ENCODE peak calls at places on chromosomes 11 and 22, in eight cellular contexts. One of them, this sample, is unnamed.

GRCh38 chr11:65613091-65613928 is 711 bp downstream of the MAP3K11 start:
- DNase-seq in CD8-positive, alpha-beta memory T cell: no peak
- DNase-seq in right lobe of liver: peak; percentile 71
- DNase-seq in Karpas-422: peak; percentile 57
- DNase-seq in kidney: peak; percentile 91
- DNase-seq in Caco-2: no peak
- DNase-seq in tibial nerve: no peak
- DNase-seq in transverse colon: no peak
- DNase-seq in this sample: no peak

GRCh38 chr22:25176175-25176574 is 23.5 kb upstream of the CRYBB3 start:
- DNase-seq in CD8-positive, alpha-beta memory T cell: no peak
- DNase-seq in right lobe of liver: no peak
- DNase-seq in Karpas-422: no peak
- DNase-seq in kidney: no peak
- DNase-seq in Caco-2: no peak
- DNase-seq in tibial nerve: no peak
- DNase-seq in transverse colon: no peak
- DNase-seq in this sample: no peak

GRCh38 chr11:66192181-66192888 is 76.1 kb upstream of the RAB1B start:
- DNase-seq in CD8-positive, alpha-beta memory T cell: no peak
- DNase-seq in right lobe of liver: no peak
- DNase-seq in Karpas-422: no peak
- DNase-seq in kidney: no peak
- DNase-seq in Caco-2: peak; percentile 60
- DNase-seq in tibial nerve: no peak
- DNase-seq in transverse colon: no peak
- DNase-seq in this sample: no peak

GRCh38 chr11:44003736-44004451 is 43.9 kb upstream of the ACCSL start:
- DNase-seq in CD8-positive, alpha-beta memory T cell: no peak
- DNase-seq in right lobe of liver: no peak
- DNase-seq in Karpas-422: no peak
- DNase-seq in kidney: no peak
- DNase-seq in Caco-2: peak; percentile 17
- DNase-seq in tibial nerve: no peak
- DNase-seq in transverse colon: no peak
- DNase-seq in this sample: no peak

GRCh38 chr11:113985906-113986305 is 11.0 kb downstream of the HTR3A start:
- DNase-seq in CD8-positive, alpha-beta memory T cell: no peak
- DNase-seq in right lobe of liver: no peak
- DNase-seq in Karpas-422: no peak
- DNase-seq in kidney: no peak
- DNase-seq in Caco-2: no peak
- DNase-seq in tibial nerve: no peak
- DNase-seq in transverse colon: no peak
- DNase-seq in this sample: no peak

GRCh38 chr22:33919591-33920501 is at the start of gene LARGE1:
- DNase-seq in CD8-positive, alpha-beta memory T cell: no peak
- DNase-seq in right lobe of liver: peak; percentile 69
- DNase-seq in Karpas-422: no peak
- DNase-seq in kidney: peak; percentile 90
- DNase-seq in Caco-2: peak; percentile 33
- DNase-seq in tibial nerve: no peak
- DNase-seq in transverse colon: peak; percentile 67
- DNase-seq in this sample: no peak

GRCh38 chr22:22720201-22720723 is 75.8 kb downstream of the GGTLC2 start:
- DNase-seq in CD8-positive, alpha-beta memory T cell: peak; percentile 37
- DNase-seq in right lobe of liver: no peak
- DNase-seq in Karpas-422: peak; percentile 94
- DNase-seq in kidney: no peak
- DNase-seq in Caco-2: peak; percentile 54
- DNase-seq in tibial nerve: peak; percentile 11
- DNase-seq in transverse colon: peak; percentile 35
- DNase-seq in this sample: peak; percentile 51

GRCh38 chr22:17264321-17265052 is 45.3 kb upstream of the ADA2 start:
- DNase-seq in CD8-positive, alpha-beta memory T cell: no peak
- DNase-seq in right lobe of liver: no peak
- DNase-seq in Karpas-422: no peak
- DNase-seq in kidney: no peak
- DNase-seq in Caco-2: no peak
- DNase-seq in tibial nerve: no peak
- DNase-seq in transverse colon: no peak
- DNase-seq in this sample: no peak

GRCh38 chr11:12248330-12248729 is 129.0 kb upstream of the PARVA start:
- DNase-seq in CD8-positive, alpha-beta memory T cell: no peak
- DNase-seq in right lobe of liver: peak; percentile 82
- DNase-seq in Karpas-422: no peak
- DNase-seq in kidney: peak; percentile 96
- DNase-seq in Caco-2: peak; percentile 99
- DNase-seq in tibial nerve: peak; percentile 71
- DNase-seq in transverse colon: peak; percentile 92
- DNase-seq in this sample: no peak

GRCh38 chr11:209275-210121 is 2.0 kb downstream of the RIC8A start:
- DNase-seq in CD8-positive, alpha-beta memory T cell: no peak
- DNase-seq in right lobe of liver: no peak
- DNase-seq in Karpas-422: no peak
- DNase-seq in kidney: peak; percentile 84
- DNase-seq in Caco-2: no peak
- DNase-seq in tibial nerve: no peak
- DNase-seq in transverse colon: no peak
- DNase-seq in this sample: no peak
- H3K36me3 ChIP-seq in CD8-positive, alpha-beta memory T cell: peaks cover 65% of the 10 kb centered on the region
- H3K36me3 ChIP-seq in right lobe of liver: peaks cover 62% of the 10 kb centered on the region
- H3K36me3 ChIP-seq in Karpas-422: peaks cover 24% of the 10 kb centered on the region
- H3K36me3 ChIP-seq in kidney: peaks cover 48% of the 10 kb centered on the region
- H3K36me3 ChIP-seq in Caco-2: peaks cover 11% of the 10 kb centered on the region
- H3K36me3 ChIP-seq in tibial nerve: peaks cover 28% of the 10 kb centered on the region
- H3K36me3 ChIP-seq in transverse colon: no peaks in the 10 kb centered on the region
- H3K36me3 ChIP-seq in this sample: peaks cover 60% of the 10 kb centered on the region

DNA sequence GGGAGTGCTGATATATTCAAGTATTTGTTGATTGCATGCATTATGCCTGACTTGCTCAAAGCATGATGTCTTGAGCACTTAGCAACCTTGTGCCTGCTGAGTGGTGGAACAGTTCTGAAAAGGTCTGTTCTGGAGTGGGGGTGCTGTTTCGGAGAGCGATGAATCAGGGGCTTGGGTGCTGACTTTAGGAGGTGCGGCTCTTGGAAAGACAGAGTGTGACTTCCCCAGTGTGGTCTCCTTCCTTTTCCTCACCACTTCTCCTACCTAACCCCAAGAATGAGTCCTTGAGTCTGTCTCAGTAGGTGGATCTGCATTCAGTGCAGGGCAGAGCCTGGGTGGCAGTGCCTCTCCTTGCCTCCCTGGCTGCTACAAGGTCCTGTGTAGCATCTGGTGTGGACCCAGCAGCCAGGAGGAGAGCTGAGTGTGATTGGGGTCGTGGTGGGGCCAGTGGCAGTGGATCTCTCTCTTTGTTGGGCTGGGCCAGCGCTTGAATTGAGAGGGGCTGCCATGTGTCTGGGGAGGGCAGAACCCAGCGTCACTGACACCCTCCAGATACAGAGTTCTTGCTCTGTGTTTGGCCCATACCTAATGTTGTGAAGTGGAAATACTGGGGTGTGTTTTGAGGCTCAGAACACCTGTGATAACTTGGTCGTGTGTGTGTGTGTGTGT is 35.9 kb downstream of the ST3GAL4 start:
- DNase-seq in CD8-positive, alpha-beta memory T cell: no peak
- DNase-seq in right lobe of liver: no peak
- DNase-seq in Karpas-422: no peak
- DNase-seq in kidney: no peak
- DNase-seq in Caco-2: no peak
- DNase-seq in tibial nerve: no peak
- DNase-seq in transverse colon: no peak
- DNase-seq in this sample: no peak
- H3K36me3 ChIP-seq in CD8-positive, alpha-beta memory T cell: no peaks in the 10 kb centered on the region
- H3K36me3 ChIP-seq in right lobe of liver: no peaks in the 10 kb centered on the region
- H3K36me3 ChIP-seq in Karpas-422: no peaks in the 10 kb centered on the region
- H3K36me3 ChIP-seq in kidney: no peaks in the 10 kb centered on the region
- H3K36me3 ChIP-seq in Caco-2: no peaks in the 10 kb centered on the region
- H3K36me3 ChIP-seq in tibial nerve: no peaks in the 10 kb centered on the region
- H3K36me3 ChIP-seq in transverse colon: no peaks in the 10 kb centered on the region
- H3K36me3 ChIP-seq in this sample: no peaks in the 10 kb centered on the region

GRCh38 chr11:68166969-68167368 is 45.8 kb upstream of the CHKA start:
- DNase-seq in CD8-positive, alpha-beta memory T cell: no peak
- DNase-seq in right lobe of liver: no peak
- DNase-seq in Karpas-422: no peak
- DNase-seq in kidney: no peak
- DNase-seq in Caco-2: no peak
- DNase-seq in tibial nerve: no peak
- DNase-seq in transverse colon: no peak
- DNase-seq in this sample: no peak

GRCh38 chr11:68167474-68167873 is 45.6 kb downstream of the KMT5B start:
- DNase-seq in CD8-positive, alpha-beta memory T cell: no peak
- DNase-seq in right lobe of liver: no peak
- DNase-seq in Karpas-422: no peak
- DNase-seq in kidney: no peak
- DNase-seq in Caco-2: no peak
- DNase-seq in tibial nerve: no peak
- DNase-seq in transverse colon: no peak
- DNase-seq in this sample: no peak

GRCh38 chr11:68165601-68166000 is 44.4 kb upstream of the CHKA start:
- DNase-seq in CD8-positive, alpha-beta memory T cell: no peak
- DNase-seq in right lobe of liver: no peak
- DNase-seq in Karpas-422: no peak
- DNase-seq in kidney: no peak
- DNase-seq in Caco-2: no peak
- DNase-seq in tibial nerve: no peak
- DNase-seq in transverse colon: no peak
- DNase-seq in this sample: no peak

GRCh38 chr11:68169442-68169841 is 43.7 kb downstream of the KMT5B start:
- DNase-seq in CD8-positive, alpha-beta memory T cell: no peak
- DNase-seq in right lobe of liver: no peak
- DNase-seq in Karpas-422: no peak
- DNase-seq in kidney: no peak
- DNase-seq in Caco-2: no peak
- DNase-seq in tibial nerve: no peak
- DNase-seq in transverse colon: no peak
- DNase-seq in this sample: no peak

DNA sequence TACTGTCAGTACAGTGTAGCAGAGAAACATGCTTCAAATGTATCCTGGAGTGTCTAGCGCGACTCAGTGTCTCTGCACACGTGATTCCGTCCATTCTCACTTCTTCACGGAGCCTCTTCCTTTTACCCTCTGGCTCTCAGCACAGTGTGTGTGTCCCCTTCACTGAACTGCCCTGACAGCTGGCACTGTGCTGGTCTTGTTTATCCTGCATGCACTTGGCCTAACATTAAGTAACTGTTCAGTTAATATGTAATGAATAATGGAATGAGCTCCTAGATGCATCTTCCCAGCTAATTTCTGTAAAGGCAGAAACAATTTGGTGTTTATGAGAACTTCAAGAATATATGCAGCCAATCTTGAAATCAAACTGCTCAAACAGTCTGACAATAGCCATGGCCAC is 44.4 kb downstream of the KMT5B start:
- DNase-seq in CD8-positive, alpha-beta memory T cell: no peak
- DNase-seq in right lobe of liver: peak; percentile 75
- DNase-seq in Karpas-422: no peak
- DNase-seq in kidney: no peak
- DNase-seq in Caco-2: no peak
- DNase-seq in tibial nerve: no peak
- DNase-seq in transverse colon: no peak
- DNase-seq in this sample: no peak
- H3K36me3 ChIP-seq in CD8-positive, alpha-beta memory T cell: peaks cover 60% of the 10 kb centered on the region
- H3K36me3 ChIP-seq in right lobe of liver: peaks cover 55% of the 10 kb centered on the region
- H3K36me3 ChIP-seq in Karpas-422: peaks cover 33% of the 10 kb centered on the region
- H3K36me3 ChIP-seq in kidney: peaks cover 21% of the 10 kb centered on the region
- H3K36me3 ChIP-seq in Caco-2: peaks cover 20% of the 10 kb centered on the region
- H3K36me3 ChIP-seq in tibial nerve: peaks cover 50% of the 10 kb centered on the region
- H3K36me3 ChIP-seq in transverse colon: no peaks in the 10 kb centered on the region
- H3K36me3 ChIP-seq in this sample: peaks cover 67% of the 10 kb centered on the region

GRCh38 chr11:17366491-17366890 is 14.9 kb downstream of the NCR3LG1 start:
- DNase-seq in CD8-positive, alpha-beta memory T cell: no peak
- DNase-seq in right lobe of liver: no peak
- DNase-seq in Karpas-422: no peak
- DNase-seq in kidney: no peak
- DNase-seq in Caco-2: no peak
- DNase-seq in tibial nerve: no peak
- DNase-seq in transverse colon: no peak
- DNase-seq in this sample: no peak

GRCh38 chr11:17371614-17372013 is 16.8 kb downstream of the KCNJ11 start:
- DNase-seq in CD8-positive, alpha-beta memory T cell: no peak
- DNase-seq in right lobe of liver: no peak
- DNase-seq in Karpas-422: no peak
- DNase-seq in kidney: no peak
- DNase-seq in Caco-2: no peak
- DNase-seq in tibial nerve: no peak
- DNase-seq in transverse colon: no peak
- DNase-seq in this sample: no peak

GRCh38 chr11:17368551-17368950 is 17.0 kb downstream of the NCR3LG1 start:
- DNase-seq in CD8-positive, alpha-beta memory T cell: no peak
- DNase-seq in right lobe of liver: no peak
- DNase-seq in Karpas-422: no peak
- DNase-seq in kidney: no peak
- DNase-seq in Caco-2: no peak
- DNase-seq in tibial nerve: no peak
- DNase-seq in transverse colon: no peak
- DNase-seq in this sample: no peak

GRCh38 chr11:17369094-17369493 is 17.5 kb downstream of the NCR3LG1 start:
- DNase-seq in CD8-positive, alpha-beta memory T cell: no peak
- DNase-seq in right lobe of liver: no peak
- DNase-seq in Karpas-422: no peak
- DNase-seq in kidney: no peak
- DNase-seq in Caco-2: no peak
- DNase-seq in tibial nerve: no peak
- DNase-seq in transverse colon: no peak
- DNase-seq in this sample: no peak

GRCh38 chr11:17369685-17370243 is 18.2 kb downstream of the NCR3LG1 start:
- DNase-seq in CD8-positive, alpha-beta memory T cell: no peak
- DNase-seq in right lobe of liver: no peak
- DNase-seq in Karpas-422: no peak
- DNase-seq in kidney: no peak
- DNase-seq in Caco-2: no peak
- DNase-seq in tibial nerve: no peak
- DNase-seq in transverse colon: no peak
- DNase-seq in this sample: no peak
- H3K36me3 ChIP-seq in CD8-positive, alpha-beta memory T cell: peaks cover 12% of the 10 kb centered on the region
- H3K36me3 ChIP-seq in right lobe of liver: no peaks in the 10 kb centered on the region
- H3K36me3 ChIP-seq in Karpas-422: peaks cover 100% of the 10 kb centered on the region
- H3K36me3 ChIP-seq in kidney: peaks cover 48% of the 10 kb centered on the region
- H3K36me3 ChIP-seq in Caco-2: peaks cover 10% of the 10 kb centered on the region
- H3K36me3 ChIP-seq in tibial nerve: no peaks in the 10 kb centered on the region
- H3K36me3 ChIP-seq in transverse colon: no peaks in the 10 kb centered on the region
- H3K36me3 ChIP-seq in this sample: peaks cover 52% of the 10 kb centered on the region

DNA sequence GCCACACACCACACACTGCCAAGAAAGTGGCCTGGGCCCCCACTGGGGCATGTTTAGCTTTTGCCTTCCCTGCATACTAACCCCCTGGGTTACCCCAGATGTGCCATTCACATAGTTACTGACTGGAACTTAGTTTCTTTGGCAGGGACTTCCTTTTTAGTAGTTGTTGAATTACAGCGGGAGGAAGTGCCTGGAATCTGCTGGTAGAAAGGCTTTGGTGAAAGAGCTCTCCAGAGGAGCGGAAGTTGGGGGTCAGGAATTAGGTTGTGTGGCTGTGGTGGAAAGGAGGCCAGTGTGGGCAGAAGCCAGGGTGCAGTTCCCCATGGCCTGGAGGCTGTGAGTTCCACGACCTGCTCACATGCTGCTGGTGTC is 69.0 kb downstream of the MED15 start:
- DNase-seq in CD8-positive, alpha-beta memory T cell: no peak
- DNase-seq in right lobe of liver: no peak
- DNase-seq in Karpas-422: no peak
- DNase-seq in kidney: no peak
- DNase-seq in Caco-2: no peak
- DNase-seq in tibial nerve: no peak
- DNase-seq in transverse colon: no peak
- DNase-seq in this sample: no peak
- H3K36me3 ChIP-seq in CD8-positive, alpha-beta memory T cell: peaks cover 82% of the 10 kb centered on the region
- H3K36me3 ChIP-seq in right lobe of liver: peaks cover 55% of the 10 kb centered on the region
- H3K36me3 ChIP-seq in Karpas-422: peaks cover 19% of the 10 kb centered on the region
- H3K36me3 ChIP-seq in kidney: peaks cover 38% of the 10 kb centered on the region
- H3K36me3 ChIP-seq in Caco-2: peaks cover 7% of the 10 kb centered on the region
- H3K36me3 ChIP-seq in tibial nerve: peaks cover 29% of the 10 kb centered on the region
- H3K36me3 ChIP-seq in transverse colon: no peaks in the 10 kb centered on the region
- H3K36me3 ChIP-seq in this sample: peaks cover 95% of the 10 kb centered on the region

This sample was measured in brain microvascular endothelial cell.